ENCODE peak calls at places on chromosomes 1 and 21, in eight cellular contexts. L is GM23248, E is IMR-90, T is Karpas-422, M is GM23338, P is SK-N-SH, G is DND-41, C is astrocyte. J is an unnamed sample.

GRCh38 chr1:178168535-178168934 is 74.6 kb downstream of the RASAL2 start:
- DNase-seq in T (no peak), M (no peak), P (no peak), L (peak; percentile 69), E (peak; percentile 77), G (no peak), C (peak; percentile 74), J (peak; percentile 52)

GRCh38 chr21:45478115-45478801 is 64.0 kb downstream of the SLC19A1 start:
- DNase-seq in M (peak; percentile 84), T (peak; percentile 79), P (peak; percentile 92), L (peak; percentile 80), E (peak; percentile 49), G (peak; percentile 84), C (peak; percentile 32), J (no peak)

GRCh38 chr1:90402893-90403849 is 313.9 kb downstream of the BARHL2 start:
- DNase-seq in T (no peak), P (peak; percentile 0), G (no peak), L (peak; percentile 82), M (peak; percentile 45), E (peak; percentile 95), C (peak; percentile 99), J (peak; percentile 98)

GRCh38 chr1:47225430-47226100 is 6.5 kb downstream of the TAL1 start:
- DNase-seq in T (no peak), L (peak; percentile 34), G (no peak), P (peak; percentile 74), E (no peak), C (no peak), M (peak; percentile 36), J (no peak)

GRCh38 chr1:125064481-125064880 is 3879.7 kb downstream of the SRGAP2C start:
- DNase-seq in E (no peak), M (no peak), C (no peak), T (no peak), L (no peak), P (no peak), G (no peak), J (no peak)

GRCh38 chr1:201495447-201496295 is 11.3 kb downstream of the CSRP1 start:
- DNase-seq in G (no peak), P (peak; percentile 42), T (no peak), C (no peak), M (no peak), E (peak; percentile 67), L (peak; percentile 58), J (no peak)

GRCh38 chr1:31657020-31657804 is 12.5 kb upstream of the PEF1 start:
- DNase-seq in P (no peak), M (no peak), T (no peak), E (no peak), L (no peak), G (no peak), C (no peak), J (no peak)

GRCh38 chr1:25341746-25342145 is 3.6 kb downstream of the TMEM50A start:
- DNase-seq in T (no peak), L (no peak), E (no peak), P (no peak), G (no peak), M (no peak), C (no peak), J (no peak)

GRCh38 chr1:33181038-33181861 is 593 bp downstream of the TRIM62 start:
- DNase-seq in M (peak; percentile 75), E (peak; percentile 41), T (peak; percentile 71), C (peak; percentile 22), L (peak; percentile 74), P (peak; percentile 81), G (peak; percentile 54), J (peak; percentile 40)

GRCh38 chr1:235060607-235061470 is 67.8 kb downstream of the TOMM20 start:
- DNase-seq in L (peak; percentile 64), M (peak; percentile 55), C (no peak), P (no peak), E (no peak), G (no peak), T (no peak), J (peak; percentile 85)

GRCh38 chr1:111704776-111705175 is 34.4 kb downstream of the INKA2 start:
- DNase-seq in M (no peak), G (no peak), E (no peak), C (peak; percentile 15), L (no peak), T (no peak), P (no peak), J (peak; percentile 81)

GRCh38 chr1:180458807-180459206 is 43.6 kb downstream of the ACBD6 start:
- DNase-seq in T (no peak), L (no peak), E (no peak), P (no peak), C (no peak), M (no peak), G (no peak), J (no peak)

GRCh38 chr21:20882462-20883415 is 115.5 kb upstream of the NCAM2 start:
- DNase-seq in L (peak; percentile 20), E (peak; percentile 0), T (peak; percentile 74), M (peak; percentile 86), C (no peak), G (peak; percentile 10), P (peak; percentile 16), J (no peak)

GRCh38 chr1:241443561-241443960 is 76.0 kb downstream of the FH start:
- DNase-seq in E (no peak), T (no peak), G (no peak), P (no peak), L (no peak), C (peak; percentile 32), M (no peak), J (no peak)

GRCh38 chr1:227318003-227318851 is at the start of gene CDC42BPA:
- DNase-seq in G (no peak), C (peak; percentile 80), E (peak; percentile 87), M (peak; percentile 80), T (no peak), L (peak; percentile 93), P (peak; percentile 95), J (peak; percentile 85)

GRCh38 chr1:19640363-19641316 is 3.5 kb upstream of the NBL1 start:
- DNase-seq in P (peak; percentile 80), T (no peak), L (peak; percentile 19), M (peak; percentile 88), G (no peak), C (no peak), E (peak; percentile 26), J (peak; percentile 71)

GRCh38 chr1:199512037-199512710 is 515.3 kb upstream of the NR5A2 start:
- DNase-seq in G (peak; percentile 46), M (peak; percentile 29), C (no peak), L (no peak), P (no peak), E (no peak), T (no peak), J (no peak)

GRCh38 chr1:107604823-107605222 is 360.2 kb downstream of the VAV3 start:
- DNase-seq in E (no peak), G (no peak), L (no peak), T (no peak), M (no peak), P (no peak), C (no peak), J (no peak)

GRCh38 chr1:107594541-107594940 is 370.4 kb downstream of the VAV3 start:
- DNase-seq in T (no peak), M (no peak), G (no peak), C (peak; percentile 38), E (no peak), P (no peak), L (peak; percentile 27), J (peak; percentile 14)

GRCh38 chr1:107593436-107594209 is 371.4 kb downstream of the VAV3 start:
- DNase-seq in M (no peak), E (no peak), T (no peak), G (no peak), C (no peak), L (no peak), P (no peak), J (peak; percentile 64)

GRCh38 chr1:107597290-107597689 is 367.7 kb downstream of the VAV3 start:
- DNase-seq in E (no peak), L (no peak), M (no peak), G (no peak), C (no peak), T (no peak), P (no peak), J (no peak)

GRCh38 chr1:107599220-107599619 is 365.8 kb downstream of the VAV3 start:
- DNase-seq in T (no peak), M (no peak), C (no peak), G (no peak), L (no peak), E (no peak), P (no peak), J (no peak)
- H2AFZ ChIP-seq in T (no peak overlapping the region), M (no peak overlapping the region), C (no peak overlapping the region), G (no peak overlapping the region), L (no peak overlapping the region), E (no peak overlapping the region), P (no peak overlapping the region), J (no peak overlapping the region)

GRCh38 chr1:87894041-87894440 is 565.4 kb downstream of the LMO4 start:
- DNase-seq in C (no peak), P (no peak), G (no peak), M (no peak), L (no peak), T (peak; percentile 44), E (no peak), J (no peak)
- H2AFZ ChIP-seq in C (no peak overlapping the region), P (no peak overlapping the region), G (no peak overlapping the region), M (no peak overlapping the region), L (no peak overlapping the region), T (no peak overlapping the region), E (no peak overlapping the region), J (no peak overlapping the region)

DNA sequence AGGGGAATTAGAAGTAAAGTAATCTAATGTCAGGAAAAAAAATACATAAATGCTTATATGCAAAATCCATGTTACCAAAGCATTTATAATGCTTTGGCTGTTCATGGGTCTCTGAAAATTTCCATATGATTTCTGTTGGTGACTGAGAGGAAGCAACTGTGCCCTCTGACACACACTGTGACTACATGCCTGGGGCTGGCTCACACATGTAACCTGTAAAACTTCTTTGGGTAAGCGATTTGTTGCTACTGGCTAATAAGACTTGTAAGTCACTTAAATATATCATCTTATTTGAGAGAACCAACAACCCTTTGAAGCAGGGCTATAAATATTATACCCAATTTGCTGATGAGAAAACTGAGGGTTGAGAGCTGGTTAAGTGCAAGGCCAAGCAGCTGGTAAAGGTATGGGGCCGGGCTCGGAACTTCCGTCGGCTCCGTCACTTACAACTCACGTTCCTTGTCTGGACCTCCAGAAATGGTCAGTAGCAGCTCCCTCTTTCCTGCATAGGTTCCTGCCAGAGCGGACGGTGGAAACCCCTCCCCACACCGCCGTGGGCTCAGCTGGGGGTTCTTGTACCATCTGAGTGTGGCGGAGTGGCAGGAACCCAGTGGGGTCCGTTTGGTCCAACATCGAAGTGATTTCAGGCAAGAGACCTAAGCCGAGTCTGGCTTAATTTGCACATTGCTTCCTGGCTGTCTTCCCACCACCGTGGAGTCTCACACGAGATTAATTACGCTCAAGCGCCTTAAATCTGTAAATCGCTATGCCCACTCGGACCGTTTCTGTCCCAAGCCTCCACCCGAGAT is 714 bp downstream of the DFFA start:
- DNase-seq in E (peak; percentile 33), L (peak; percentile 80), C (peak; percentile 25), M (peak; percentile 62), G (no peak), T (peak; percentile 62), P (peak; percentile 44), J (no peak)
- H2AFZ ChIP-seq in E (peak overlapping the region; percentile 95), L (peak overlapping the region; percentile 99), C (peak overlapping the region; percentile 91), M (peak overlapping the region; percentile 72), G (peak overlapping the region; percentile 93), T (peak overlapping the region; percentile 52), P (peak overlapping the region; percentile 78), J (peak overlapping the region; percentile 94)

DNA sequence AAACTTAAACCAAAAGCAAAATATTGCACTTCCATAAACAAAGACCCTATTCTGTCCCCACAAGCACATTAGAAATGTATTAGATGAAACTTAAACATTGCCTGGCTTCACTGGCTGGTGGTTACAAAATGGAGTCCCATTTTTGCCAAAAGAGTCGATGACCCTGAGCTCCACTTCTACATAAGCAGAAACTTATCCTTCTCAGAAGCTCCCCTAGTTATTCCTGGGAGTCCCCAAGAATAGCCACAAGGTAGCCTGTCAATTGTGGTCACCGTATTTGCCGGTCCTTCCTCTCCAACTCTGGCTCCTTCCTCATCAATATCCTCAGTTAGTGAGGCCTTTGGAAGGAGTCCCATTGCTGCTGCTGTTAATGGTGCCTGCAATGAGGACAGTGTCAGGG is 37.3 kb downstream of the CDCP2 start:
- DNase-seq in C (no peak), M (no peak), G (no peak), E (no peak), L (no peak), T (no peak), P (no peak), J (no peak)
- H2AFZ ChIP-seq in C (no peak overlapping the region), M (no peak overlapping the region), G (no peak overlapping the region), E (no peak overlapping the region), L (no peak overlapping the region), T (no peak overlapping the region), P (no peak overlapping the region), J (no peak overlapping the region)